ENCODE peak calls at places on chromosomes 13 and 19, in six cellular contexts. Y is nephron progenitor cell, M is HFFc6, G is PC-9, K is glutamatergic neuron, Z is choroid plexus epithelial cell. J is an unnamed sample.

GRCh38 chr13:45120967-45121366 is 657 bp downstream of the GTF2F2 start:
- DNase-seq in M (no peak), K (no peak), Y (no peak), Z (peak), G (no peak), J (no peak)

GRCh38 chr19:7982103-7982502 is 23.3 kb downstream of the ELAVL1 start:
- DNase-seq in Y (no peak), G (no peak), M (no peak), K (peak), Z (no peak), J (no peak)

GRCh38 chr19:52398091-52398461 is 427 bp downstream of the ZNF528 start:
- DNase-seq in K (peak), Z (peak), G (no peak), Y (no peak), M (no peak), J (peak)

GRCh38 chr13:32381539-32381938 is 46.4 kb downstream of the N4BP2L1 start:
- DNase-seq in Z (peak), Y (peak), G (no peak), K (no peak), M (peak), J (peak)

GRCh38 chr13:27644302-27644701 is 22.6 kb downstream of the POLR1D start:
- DNase-seq in Y (no peak), M (peak), K (no peak), Z (peak), G (no peak), J (no peak)

GRCh38 chr13:66576381-66576780 is 653.8 kb downstream of the PCDH9 start:
- DNase-seq in M (no peak), G (no peak), K (no peak), Z (no peak), Y (no peak), J (no peak)

GRCh38 chr19:31535691-31536460 is 186.6 kb upstream of the TSHZ3 start:
- DNase-seq in K (no peak), Z (no peak), Y (no peak), G (no peak), M (no peak), J (peak)

GRCh38 chr13:79810671-79811070 is 329.7 kb downstream of the NDFIP2 start:
- DNase-seq in K (no peak), M (peak), Z (peak), G (peak), Y (no peak), J (no peak)

GRCh38 chr13:48158290-48158689 is 63.4 kb upstream of the MED4 start:
- DNase-seq in Z (no peak), Y (no peak), M (no peak), G (no peak), K (no peak), J (no peak)

GRCh38 chr13:18949970-18950369 is 231.7 kb downstream of the TUBA3C start:
- DNase-seq in Y (no peak), M (no peak), G (no peak), Z (no peak), K (no peak), J (no peak)

GRCh38 chr13:23087884-23088283 is 92.9 kb upstream of the SGCG start:
- DNase-seq in Z (peak), G (no peak), K (peak), Y (peak), M (peak), J (peak)

GRCh38 chr13:52001120-52001731 is 10.0 kb downstream of the ATP7B start:
- DNase-seq in Z (peak), K (no peak), M (peak), G (no peak), Y (no peak), J (peak)

GRCh38 chr19:28619842-28620429 is 593.0 kb downstream of the UQCRFS1 start:
- DNase-seq in M (no peak), G (no peak), Y (no peak), K (no peak), Z (no peak), J (no peak)

GRCh38 chr19:45960595-45961235 is 12.9 kb downstream of the NOVA2 start:
- DNase-seq in Y (peak), Z (no peak), K (peak), G (no peak), M (no peak), J (peak)

GRCh38 chr13:67063036-67063435 is 167.1 kb downstream of the PCDH9 start:
- DNase-seq in M (no peak), Y (no peak), K (no peak), G (no peak), Z (no peak), J (no peak)

GRCh38 chr13:108322206-108322824 is 52.8 kb downstream of the TNFSF13B start:
- DNase-seq in G (no peak), Y (no peak), K (no peak), Z (peak), M (peak), J (no peak)

GRCh38 chr13:112837371-112838037 is 131.5 kb upstream of the MCF2L start:
- DNase-seq in Z (no peak), G (no peak), M (no peak), K (no peak), Y (no peak), J (no peak)

GRCh38 chr19:35427187-35427586 is 20.9 kb upstream of the FFAR2 start:
- DNase-seq in M (no peak), Z (no peak), K (no peak), Y (no peak), G (no peak), J (no peak)

GRCh38 chr19:35431147-35431807 is 16.8 kb upstream of the FFAR2 start:
- DNase-seq in M (no peak), G (no peak), K (no peak), Y (no peak), Z (no peak), J (no peak)

GRCh38 chr19:35429698-35430097 is 18.4 kb upstream of the FFAR2 start:
- DNase-seq in Z (no peak), M (no peak), K (no peak), G (no peak), Y (no peak), J (no peak)

GRCh38 chr19:35433448-35433847 is 14.6 kb upstream of the FFAR2 start:
- DNase-seq in Z (no peak), M (no peak), K (no peak), Y (no peak), G (no peak), J (no peak)

GRCh38 chr19:35430382-35431146 is 17.5 kb upstream of the FFAR2 start:
- DNase-seq in Y (no peak), M (no peak), K (no peak), Z (no peak), G (no peak), J (no peak)
- TF ChIP-seq CTCF in Y (no peak), M (no peak), K (no peak), Z (no peak), G (no peak), J (no peak)

DNA sequence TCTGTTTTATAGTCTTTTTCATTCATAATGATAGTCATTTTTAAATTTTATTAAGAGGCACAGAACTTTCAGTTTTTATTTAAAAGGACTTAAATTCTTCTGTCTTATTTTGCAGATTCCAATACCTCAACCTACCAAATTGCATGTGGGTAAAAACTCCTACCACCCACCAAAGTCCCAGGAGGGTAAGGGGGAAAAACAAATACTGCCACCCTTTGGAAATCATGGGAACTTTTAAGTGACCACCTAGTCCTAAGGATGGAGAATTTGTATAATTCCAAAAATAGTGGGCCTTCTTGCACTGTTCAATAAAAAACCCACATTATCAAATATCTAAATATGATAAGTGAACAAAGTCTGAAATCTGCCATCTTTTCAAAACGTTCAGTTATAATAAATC is 9.7 kb downstream of the SUPT20H start:
- DNase-seq in Y (no peak), K (no peak), M (no peak), G (no peak), Z (no peak), J (no peak)
- TF ChIP-seq CTCF in Y (no peak), K (peak), M (peak), G (no peak), Z (peak), J (peak)

GRCh38 chr19:3969435-3970312 is 1.2 kb downstream of the DAPK3 start:
- DNase-seq in Y (peak), Z (peak), K (peak), G (peak), M (peak), J (peak)
- TF ChIP-seq CTCF in Y (peak), Z (peak), K (no peak), G (peak), M (peak), J (peak)

GRCh38 chr13:34779171-34779570 is 162.9 kb upstream of the NBEA start:
- DNase-seq in M (no peak), Y (no peak), G (no peak), Z (no peak), K (no peak), J (no peak)
- TF ChIP-seq CTCF in M (peak), Y (no peak), G (no peak), Z (peak), K (no peak), J (peak)

GRCh38 chr19:741506-742131 is 9.3 kb upstream of the MISP start:
- DNase-seq in Z (no peak), G (no peak), M (no peak), K (no peak), Y (no peak), J (peak)
- TF ChIP-seq CTCF in Z (peak), G (peak), M (no peak), K (no peak), Y (peak), J (peak)

DNA sequence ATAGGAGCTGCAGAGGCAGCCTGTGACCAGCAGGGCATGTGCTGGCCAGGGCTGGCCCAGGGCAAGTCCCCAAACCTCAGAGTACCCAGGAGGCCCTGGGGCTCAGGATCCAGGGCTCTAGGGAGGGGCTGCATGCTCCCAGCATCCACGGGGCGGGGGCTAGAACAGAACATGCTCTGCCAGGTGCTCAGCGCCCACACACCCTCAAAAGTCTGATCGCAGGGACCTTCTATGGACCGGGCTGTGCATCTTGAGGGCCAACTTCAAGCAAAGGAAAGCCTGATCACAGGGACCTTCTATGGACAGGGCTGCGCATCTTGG is 33.5 kb downstream of the ELL start:
- DNase-seq in K (no peak), G (no peak), M (no peak), Z (no peak), Y (no peak), J (no peak)
- TF ChIP-seq CTCF in K (peak), G (peak), M (peak), Z (peak), Y (no peak), J (no peak)

GRCh38 chr13:106382569-106382968 is 152.9 kb downstream of the EFNB2 start:
- DNase-seq in K (no peak), G (no peak), Y (no peak), Z (no peak), M (no peak), J (peak)
- TF ChIP-seq CTCF in K (no peak), G (no peak), Y (no peak), Z (no peak), M (no peak), J (peak)

DNA sequence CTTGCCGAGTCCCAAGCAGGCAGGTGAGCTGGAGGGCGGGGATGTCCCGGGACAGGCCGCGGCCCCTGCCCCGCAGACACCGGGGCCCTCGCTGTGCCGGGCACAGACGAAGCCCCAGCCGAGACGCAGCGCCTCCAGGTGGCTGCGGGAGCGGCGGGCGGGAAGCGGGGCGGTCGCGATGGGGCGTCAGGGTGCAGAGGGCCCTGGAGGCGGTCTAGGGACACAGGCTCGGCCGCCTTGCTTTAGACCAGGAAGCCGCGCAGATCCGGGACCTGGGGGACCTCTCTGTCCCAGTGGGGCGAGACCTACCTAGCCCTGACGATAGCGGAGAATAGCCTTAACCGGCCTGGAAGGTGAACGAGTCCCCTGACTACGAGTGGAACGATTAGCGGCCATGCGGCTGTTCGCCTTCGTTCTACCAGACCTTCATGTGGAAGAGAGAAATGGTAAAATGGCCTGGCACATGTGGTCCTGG is 4.2 kb upstream of the ZNF564 start:
- DNase-seq in G (no peak), M (no peak), Y (no peak), K (no peak), Z (no peak), J (peak)
- TF ChIP-seq CTCF in G (no peak), M (no peak), Y (no peak), K (no peak), Z (no peak), J (peak)

J was measured in endodermal cell.